ENCODE peak calls at places on chromosomes 5 and 9, in ten cellular contexts. O is GM04504; Y is stimulated activated CD8-positive, alpha-beta memory T cell treated with anti-CD3 and anti-CD28 coated beads, Interleukin-12 subunit alpha, Interleukin-12 subunit beta, amount 100 ng/mL, for 1 hour; N is naive thymus-derived CD4-positive, alpha-beta T cell; D is left ventricle myocardium superior; V is T-helper 2 cell; M is activated naive CD8-positive, alpha-beta T cell treated with anti-CD3 and anti-CD28 coated beads, Interleukin-2, amount 50 U/mL, for 24 hours; I is astrocyte of the spinal cord; T is spleen; C is HCEC 1CT. F is an unnamed sample.

GRCh38 chr5:126988021-126988569 is 42.3 kb downstream of the MARCHF3 start:
- DNase-seq in N (peak; percentile 30), Y (no peak), I (no peak), O (no peak), D (no peak), T (no peak), C (no peak), V (no peak), M (peak; percentile 20), F (peak; percentile 43)

GRCh38 chr5:146238973-146239372 is 35.6 kb downstream of the RBM27 start:
- DNase-seq in O (no peak), Y (no peak), D (no peak), M (no peak), I (no peak), T (no peak), C (no peak), V (no peak), N (no peak), F (no peak)

GRCh38 chr9:136943291-136944093 is 1.0 kb downstream of the FBXW5 start:
- DNase-seq in M (peak; percentile 56), Y (no peak), C (no peak), V (no peak), T (peak; percentile 92), D (peak; percentile 69), I (peak; percentile 15), N (peak; percentile 61), O (no peak), F (peak; percentile 28)

GRCh38 chr9:93665128-93665565 is 88.8 kb downstream of the PHF2 start:
- DNase-seq in C (no peak), D (peak; percentile 18), V (no peak), I (no peak), M (no peak), N (no peak), Y (no peak), O (no peak), T (peak; percentile 36), F (no peak)

GRCh38 chr9:96392263-96392662 is 8.8 kb upstream of the SLC35D2 start:
- DNase-seq in O (no peak), C (no peak), M (no peak), Y (no peak), T (no peak), D (no peak), I (no peak), N (no peak), V (no peak), F (no peak)

GRCh38 chr5:138082033-138082432 is 1.8 kb upstream of the WNT8A start:
- DNase-seq in N (no peak), Y (no peak), D (no peak), I (no peak), C (no peak), V (no peak), M (no peak), O (no peak), T (peak; percentile 24), F (no peak)

GRCh38 chr5:139746691-139747582 is 48.7 kb upstream of the PSD2 start:
- DNase-seq in I (peak; percentile 48), Y (peak; percentile 44), N (peak; percentile 77), C (no peak), M (peak; percentile 86), T (peak; percentile 93), V (peak; percentile 47), D (peak; percentile 39), O (no peak), F (peak; percentile 40)

GRCh38 chr5:35420200-35420599 is 189.9 kb upstream of the PRLR start:
- DNase-seq in O (no peak), D (no peak), M (no peak), T (no peak), V (no peak), Y (no peak), N (no peak), C (no peak), I (no peak), F (no peak)

GRCh38 chr9:117718085-117718484 is 13.9 kb downstream of the TLR4 start:
- DNase-seq in T (no peak), N (no peak), V (no peak), I (peak; percentile 45), O (no peak), M (peak; percentile 11), D (no peak), Y (no peak), C (no peak), F (no peak)

GRCh38 chr5:132243366-132243977 is 14.0 kb upstream of the PDLIM4 start:
- DNase-seq in O (no peak), M (no peak), I (no peak), C (no peak), T (peak; percentile 30), V (no peak), D (no peak), N (no peak), Y (no peak), F (no peak)

GRCh38 chr5:145991044-145991575 is 54.7 kb downstream of the SH3RF2 start:
- DNase-seq in Y (no peak), C (peak; percentile 55), T (no peak), M (no peak), V (no peak), O (peak; percentile 10), D (no peak), N (no peak), I (peak; percentile 63), F (no peak)

GRCh38 chr9:5326893-5327548 is 12.7 kb downstream of the RLN1 start:
- DNase-seq in V (peak; percentile 21), C (no peak), Y (no peak), O (no peak), N (no peak), D (no peak), M (peak; percentile 7), T (no peak), I (no peak), F (peak; percentile 53)

GRCh38 chr5:3778000-3778570 is 182.5 kb downstream of the IRX1 start:
- DNase-seq in N (no peak), D (no peak), T (no peak), C (no peak), O (no peak), I (no peak), Y (no peak), M (no peak), V (no peak), F (no peak)

GRCh38 chr5:35598707-35599370 is 18.8 kb upstream of the SPEF2 start:
- DNase-seq in O (no peak), M (no peak), D (no peak), T (no peak), Y (no peak), V (no peak), N (no peak), C (no peak), I (no peak), F (no peak)

GRCh38 chr9:100295240-100295639 is 57.5 kb downstream of the TEX10 start:
- DNase-seq in Y (no peak), I (no peak), T (no peak), V (no peak), O (no peak), M (no peak), N (no peak), C (no peak), D (no peak), F (no peak)

GRCh38 chr9:97563458-97564135 is 62.1 kb downstream of the TMOD1 start:
- DNase-seq in I (no peak), N (peak; percentile 6), Y (no peak), V (no peak), T (peak; percentile 36), O (no peak), D (no peak), C (no peak), M (no peak), F (no peak)

GRCh38 chr5:89080467-89081116 is 197.6 kb upstream of the MEF2C start:
- DNase-seq in T (no peak), O (no peak), V (no peak), M (no peak), C (no peak), D (no peak), Y (no peak), I (no peak), N (no peak), F (no peak)

GRCh38 chr9:121498150-121498486 is 1.5 kb downstream of the GGTA1 start:
- DNase-seq in M (peak; percentile 52), I (peak; percentile 73), Y (peak; percentile 9), V (no peak), C (peak; percentile 67), D (peak; percentile 37), N (peak; percentile 30), T (no peak), O (peak; percentile 41), F (peak; percentile 10)

GRCh38 chr5:176447538-176447981 is 625 bp upstream of the FAF2 start:
- DNase-seq in D (peak; percentile 71), V (no peak), C (no peak), T (peak; percentile 93), M (no peak), I (no peak), N (no peak), Y (peak; percentile 5), O (no peak), F (no peak)

GRCh38 chr5:45774528-45774927 is 78.3 kb upstream of the HCN1 start:
- DNase-seq in T (no peak), O (no peak), V (no peak), C (no peak), I (no peak), M (no peak), Y (no peak), N (no peak), D (no peak), F (no peak)

GRCh38 chr5:173594061-173594460 is 22.4 kb downstream of the BOD1 start:
- DNase-seq in N (no peak), O (no peak), D (no peak), V (no peak), T (no peak), I (no peak), Y (no peak), C (no peak), M (no peak), F (no peak)

GRCh38 chr5:133246053-133246370 is 194.2 kb downstream of the HSPA4 start:
- DNase-seq in C (no peak), Y (no peak), I (no peak), V (no peak), D (no peak), O (no peak), M (no peak), T (peak; percentile 20), N (no peak), F (no peak)

GRCh38 chr9:526904-527591 is 312.4 kb downstream of the DOCK8 start:
- DNase-seq in V (no peak), I (no peak), O (no peak), Y (no peak), N (no peak), M (no peak), C (no peak), D (no peak), T (no peak), F (no peak)

GRCh38 chr9:109014267-109015025 is 1.1 kb upstream of the CTNNAL1 start:
- DNase-seq in I (peak; percentile 49), N (no peak), T (peak; percentile 74), V (no peak), M (no peak), D (peak; percentile 39), O (no peak), C (no peak), Y (no peak), F (no peak)

GRCh38 chr5:109479260-109479860 is 69.6 kb upstream of the PJA2 start:
- DNase-seq in I (peak; percentile 49), C (peak; percentile 36), N (no peak), T (no peak), V (no peak), Y (no peak), M (no peak), D (no peak), O (no peak), F (no peak)

GRCh38 chr9:129231759-129232158 is 53.7 kb upstream of the IER5L start:
- DNase-seq in M (no peak), C (no peak), Y (no peak), V (no peak), O (no peak), D (peak; percentile 14), N (no peak), I (no peak), T (peak; percentile 43), F (no peak)

GRCh38 chr9:98916660-98917059 is 27.0 kb upstream of the COL15A1 start:
- DNase-seq in D (peak; percentile 81), Y (no peak), N (no peak), M (no peak), O (no peak), T (no peak), C (no peak), V (no peak), I (peak; percentile 58), F (no peak)